ENCODE peak calls at places on chromosomes 3 and 15, in six cellular contexts. G is A549, L is upper lobe of left lung, U is K562, I is GM12878, V is HepG2. B is an unnamed sample. For H3K4me1, the result is how much of the 10 kb centered on the place peaks cover.

GRCh38 chr3:13782501-13782900 is 97.4 kb downstream of the WNT7A start:
- ATAC-seq in U (no peak), V (peak), I (no peak), G (no peak), L (no peak), B (no peak)

GRCh38 chr3:125126323-125126722 is 70.5 kb upstream of the HEG1 start:
- ATAC-seq in L (no peak), G (no peak), V (no peak), I (no peak), U (no peak), B (no peak)

GRCh38 chr3:150460484-150460883 is 52.4 kb downstream of the TSC22D2 start:
- ATAC-seq in G (no peak), U (peak), V (no peak), I (no peak), L (no peak), B (no peak)

GRCh38 chr3:112056451-112056929 is 22.0 kb downstream of the TMPRSS7 start:
- ATAC-seq in V (no peak), U (no peak), L (no peak), G (peak), I (no peak), B (no peak)

GRCh38 chr15:78397382-78397781 is 40.6 kb upstream of the IREB2 start:
- ATAC-seq in L (no peak), G (no peak), U (no peak), V (peak), I (no peak), B (no peak)

GRCh38 chr15:90465930-90466567 is 63.7 kb upstream of the CRTC3 start:
- ATAC-seq in I (no peak), V (no peak), L (no peak), U (no peak), G (no peak), B (no peak)

GRCh38 chr3:185824051-185824466 is 783 bp downstream of the IGF2BP2 start:
- ATAC-seq in G (peak), I (peak), V (peak), L (peak), U (peak), B (no peak)

GRCh38 chr3:61875976-61876671 is 314.8 kb downstream of the PTPRG start:
- ATAC-seq in V (no peak), L (no peak), U (no peak), I (peak), G (no peak), B (no peak)

GRCh38 chr3:30393079-30393478 is 213.3 kb upstream of the TGFBR2 start:
- ATAC-seq in V (no peak), U (no peak), G (no peak), L (peak), I (no peak), B (no peak)

GRCh38 chr3:196222876-196223595 is 6.7 kb downstream of the SLC51A start:
- ATAC-seq in U (no peak), L (no peak), I (no peak), G (no peak), V (no peak), B (no peak)

GRCh38 chr3:38281895-38282686 is at the start of gene SLC22A14:
- ATAC-seq in U (peak), L (no peak), V (peak), G (peak), I (peak), B (no peak)

GRCh38 chr3:99965077-99965476 is 147.4 kb downstream of the CMSS1 start:
- ATAC-seq in U (no peak), I (no peak), L (no peak), G (peak), V (no peak), B (peak)

GRCh38 chr3:139655880-139656279 is 21.9 kb downstream of the NMNAT3 start:
- ATAC-seq in G (no peak), L (peak), I (no peak), U (no peak), V (no peak), B (peak)

GRCh38 chr3:123113889-123114450 is 47.1 kb downstream of the PDIA5 start:
- ATAC-seq in U (no peak), V (no peak), L (peak), I (no peak), G (peak), B (no peak)

GRCh38 chr3:27253831-27254230 is 115.4 kb downstream of the NEK10 start:
- ATAC-seq in I (peak), G (peak), L (peak), U (no peak), V (peak), B (no peak)

GRCh38 chr15:66288093-66288492 is 5.3 kb upstream of the DIS3L start:
- ATAC-seq in V (peak), U (no peak), G (peak), L (no peak), I (no peak), B (no peak)

GRCh38 chr3:120440001-120440703 is 10.6 kb downstream of the FSTL1 start:
- ATAC-seq in I (no peak), G (no peak), V (no peak), L (no peak), U (no peak), B (peak)

GRCh38 chr3:55488398-55489055 is 1.4 kb upstream of the WNT5A start:
- ATAC-seq in V (no peak), U (no peak), L (peak), I (peak), G (peak), B (peak)

GRCh38 chr3:47855461-47856383 is 52.8 kb downstream of the DHX30 start:
- ATAC-seq in U (no peak), I (no peak), V (no peak), G (no peak), L (no peak), B (no peak)

GRCh38 chr15:95127356-95127755 is 896.0 kb downstream of the MCTP2 start:
- ATAC-seq in L (no peak), V (no peak), I (no peak), U (no peak), G (no peak), B (no peak)

GRCh38 chr3:25901796-25902195 is 111.9 kb downstream of the OXSM start:
- ATAC-seq in U (no peak), G (no peak), V (no peak), L (no peak), I (no peak), B (no peak)

GRCh38 chr3:194664857-194665256 is 7.1 kb downstream of the LSG1 start:
- ATAC-seq in G (peak), I (no peak), U (no peak), L (no peak), V (no peak), B (no peak)

GRCh38 chr3:191952186-191952585 is 491.2 kb downstream of the PYDC2 start:
- ATAC-seq in G (no peak), L (no peak), V (no peak), I (no peak), U (no peak), B (no peak)

GRCh38 chr15:58551764-58552504 is 120.1 kb downstream of the LIPC start:
- ATAC-seq in G (no peak), U (peak), L (peak), V (peak), I (no peak), B (peak)

GRCh38 chr3:13399603-13400002 is 20.5 kb downstream of the NUP210 start:
- ATAC-seq in I (no peak), U (no peak), L (peak), G (no peak), V (no peak), B (no peak)

GRCh38 chr3:65231544-65231943 is 543.7 kb upstream of the ADAMTS9 start:
- ATAC-seq in G (no peak), U (no peak), V (no peak), L (no peak), I (no peak), B (no peak)

GRCh38 chr3:65230251-65231140 is 542.7 kb upstream of the ADAMTS9 start:
- ATAC-seq in V (no peak), I (no peak), U (peak), G (no peak), L (no peak), B (no peak)

GRCh38 chr3:65238652-65239051 is 550.9 kb upstream of the ADAMTS9 start:
- ATAC-seq in V (no peak), L (no peak), U (no peak), G (no peak), I (no peak), B (no peak)

GRCh38 chr3:65233561-65233960 is 545.8 kb upstream of the ADAMTS9 start:
- ATAC-seq in G (no peak), U (no peak), I (no peak), L (no peak), V (no peak), B (no peak)

DNA sequence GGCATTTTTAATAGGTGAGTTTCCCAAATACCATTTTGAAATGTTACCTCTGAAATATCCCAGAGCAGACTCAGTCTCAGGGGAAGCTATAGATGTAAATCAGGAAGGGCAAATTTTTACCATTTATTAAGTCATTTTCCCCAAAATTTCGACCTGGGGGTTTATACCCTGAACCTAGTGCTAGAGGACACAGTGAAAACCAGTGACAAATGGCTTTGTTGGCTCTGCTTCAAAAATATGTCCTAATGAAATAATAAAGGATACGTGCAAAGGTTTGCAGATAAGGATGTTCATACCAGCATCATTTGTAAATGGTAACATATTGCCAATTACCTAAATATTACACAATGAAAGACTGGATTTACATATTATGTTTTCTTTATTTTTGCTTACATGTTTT is 546.7 kb upstream of the ADAMTS9 start:
- ATAC-seq in L (no peak), I (no peak), G (no peak), U (no peak), V (no peak), B (no peak)
- H3K4me1 ChIP-seq in L (under half), I (under half), G (under half), U (under half), V (under half), B (under half)

DNA sequence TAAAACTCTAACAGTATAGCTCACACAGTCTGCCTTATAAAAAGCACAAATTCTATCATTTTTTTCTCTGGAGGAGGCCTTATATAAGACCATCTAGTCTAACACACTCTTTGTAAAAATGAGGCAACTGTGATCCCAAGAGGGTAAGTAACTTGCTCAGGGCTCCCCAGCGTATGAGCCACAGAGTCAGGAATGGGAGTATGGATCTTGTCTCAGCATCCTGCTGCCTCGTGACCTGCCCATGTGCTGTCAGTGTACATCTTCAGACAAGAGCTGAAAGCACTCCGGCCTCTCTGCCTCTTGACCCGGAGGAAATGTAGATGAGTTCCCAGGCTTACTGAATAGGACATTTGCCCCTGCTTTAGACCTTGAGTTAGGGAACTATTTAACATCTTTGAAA is 28.4 kb upstream of the MEF2A start:
- ATAC-seq in V (no peak), L (no peak), I (no peak), U (no peak), G (no peak), B (no peak)
- H3K27ac ChIP-seq in V (no peak), L (no peak), I (no peak), U (no peak), G (no peak), B (no peak)

DNA sequence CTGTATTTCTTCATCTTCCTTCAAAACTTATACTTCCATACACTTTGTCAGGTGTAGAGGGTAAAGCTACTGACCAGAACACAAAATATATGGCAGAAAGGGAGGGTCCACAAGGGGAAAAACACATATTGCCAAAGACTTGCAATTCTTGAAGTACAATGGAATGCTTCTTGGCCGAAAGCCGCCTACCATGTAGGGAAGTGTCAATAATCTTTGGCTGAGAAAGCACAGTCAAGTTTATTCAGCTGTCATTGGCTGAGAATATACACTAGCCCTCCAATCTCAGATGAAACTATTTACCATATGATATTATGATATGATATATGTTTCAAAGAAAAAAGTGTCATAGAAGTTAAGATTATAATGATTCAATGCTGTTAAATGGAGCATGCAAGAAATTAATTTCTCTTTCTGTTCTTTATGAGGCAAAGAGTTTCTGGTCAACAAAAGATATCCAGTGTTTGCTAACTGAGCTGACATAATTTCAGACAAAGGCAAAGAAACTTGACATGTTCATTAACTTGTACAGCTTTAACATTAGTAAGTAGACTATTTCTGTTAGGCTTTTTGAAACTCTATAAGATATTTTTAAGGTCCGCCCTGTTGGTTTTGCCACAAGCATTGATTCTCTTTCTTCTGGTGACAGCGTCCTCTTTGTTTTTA is 89.0 kb upstream of the LPP start:
- ATAC-seq in V (peak), L (no peak), U (no peak), I (no peak), G (no peak), B (peak)
- TF ChIP-seq EP300 in V (no peak), L (no peak), U (no peak), I (no peak), G (no peak), B (no peak)

DNA sequence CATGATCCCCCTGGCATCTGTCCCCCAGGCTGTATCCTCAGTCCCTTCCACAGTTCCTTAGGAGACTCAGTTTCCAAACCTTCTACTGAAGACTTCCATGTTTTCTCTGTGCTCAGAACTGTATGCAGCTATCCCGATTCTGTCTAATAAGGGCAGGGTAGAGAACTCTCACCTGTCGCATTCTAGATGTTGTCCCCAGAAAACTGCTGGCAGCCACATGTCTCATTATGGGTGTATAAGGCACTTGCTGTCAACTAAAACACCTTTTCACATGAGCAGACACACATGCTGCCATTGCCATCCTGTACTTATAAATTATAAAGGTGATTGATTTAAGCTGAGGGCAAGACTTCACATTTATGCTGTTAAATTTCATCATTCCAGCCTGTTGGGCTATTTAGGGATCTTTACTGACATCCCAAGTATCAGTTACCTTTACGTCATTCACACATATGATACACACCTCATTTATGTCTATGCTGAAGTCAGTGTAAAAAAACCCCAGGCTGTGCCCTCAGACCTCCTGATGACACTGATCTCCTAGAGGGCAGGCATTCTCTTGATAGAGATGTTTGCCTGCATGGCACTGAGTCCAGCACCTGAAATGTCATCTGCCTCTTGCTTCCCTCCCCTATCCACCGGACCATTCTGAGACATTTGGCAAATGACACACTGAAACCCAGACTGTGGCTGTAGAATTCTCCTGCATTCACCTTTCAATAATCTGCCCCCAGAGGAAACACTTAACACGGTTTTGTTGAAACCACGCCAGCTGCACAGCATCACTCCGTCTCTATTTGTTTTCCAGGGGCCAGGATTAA is 35.8 kb downstream of the BTD start:
- ATAC-seq in V (no peak), I (peak), L (no peak), G (no peak), U (no peak), B (no peak)
- H3K4me1 ChIP-seq in V (under half), I (under half), L (under half), G (half or more), U (under half), B (half or more)

DNA sequence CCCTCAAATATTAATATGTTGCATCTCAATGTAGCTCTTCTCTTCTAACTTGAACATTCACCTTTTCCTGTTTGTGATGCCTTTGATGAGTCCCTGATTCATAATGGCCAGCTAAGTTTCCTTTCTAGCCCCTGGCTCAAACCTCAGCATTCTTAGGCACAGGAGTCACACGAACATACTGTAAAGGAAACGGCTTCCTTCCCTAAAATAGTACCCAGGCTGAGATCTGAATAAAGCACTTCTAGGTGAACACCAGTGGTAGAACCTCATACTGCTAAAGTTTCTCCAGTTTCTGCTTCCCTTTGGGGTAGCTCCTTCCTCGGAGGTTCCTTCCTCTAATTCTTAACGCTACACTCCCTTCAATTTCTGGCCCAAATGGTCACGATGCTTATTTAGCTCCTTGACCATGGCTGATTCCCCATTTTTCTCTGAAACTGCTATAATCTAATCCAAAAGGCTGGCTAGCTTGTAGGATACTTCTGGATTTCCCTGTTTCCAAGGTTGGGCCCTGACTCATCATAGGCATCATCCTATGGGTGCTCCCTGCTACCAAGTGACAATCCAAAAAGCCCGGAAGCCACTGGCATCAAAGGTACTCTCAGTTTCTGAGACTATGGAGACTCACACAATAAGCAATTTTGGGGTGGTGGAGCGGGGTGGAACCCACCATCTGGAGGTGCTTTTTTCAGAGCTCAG is 2.4 kb downstream of the ANAPC13 start:
- ATAC-seq in V (no peak), I (no peak), G (no peak), L (no peak), U (no peak), B (no peak)
- H3K27ac ChIP-seq in V (no peak), I (peak), G (no peak), L (peak), U (peak), B (peak)

DNA sequence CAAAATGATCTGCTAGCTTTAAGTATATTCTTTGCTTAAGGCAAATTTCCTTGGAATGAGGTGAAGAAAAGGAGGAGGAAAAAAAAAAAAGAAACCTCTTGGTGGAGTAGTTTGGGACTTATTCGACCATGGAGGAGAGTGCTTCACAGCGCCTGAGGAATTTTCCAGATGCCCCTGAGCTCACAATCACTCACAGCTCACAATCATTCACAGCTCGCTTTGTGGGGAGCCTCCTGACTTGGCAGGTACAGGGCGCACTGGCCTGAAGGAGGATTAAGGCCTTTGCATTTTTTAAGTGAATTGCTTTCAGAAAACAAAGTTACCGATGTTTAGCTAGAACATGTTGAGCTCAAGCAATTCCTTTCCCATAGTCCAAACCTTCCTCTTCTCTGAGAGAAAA is 53.9 kb downstream of the BOC start:
- ATAC-seq in V (no peak), I (no peak), U (no peak), L (no peak), G (no peak), B (no peak)
- TF ChIP-seq EP300 in V (no peak), I (no peak), U (no peak), L (no peak), G (no peak), B (no peak)

GRCh38 chr15:73617910-73618309 is 15.3 kb downstream of the NPTN start:
- ATAC-seq in G (no peak), I (no peak), V (no peak), U (no peak), L (no peak), B (no peak)
- H3K4me1 ChIP-seq in G (under half), I (under half), V (under half), U (under half), L (under half), B (under half)

DNA sequence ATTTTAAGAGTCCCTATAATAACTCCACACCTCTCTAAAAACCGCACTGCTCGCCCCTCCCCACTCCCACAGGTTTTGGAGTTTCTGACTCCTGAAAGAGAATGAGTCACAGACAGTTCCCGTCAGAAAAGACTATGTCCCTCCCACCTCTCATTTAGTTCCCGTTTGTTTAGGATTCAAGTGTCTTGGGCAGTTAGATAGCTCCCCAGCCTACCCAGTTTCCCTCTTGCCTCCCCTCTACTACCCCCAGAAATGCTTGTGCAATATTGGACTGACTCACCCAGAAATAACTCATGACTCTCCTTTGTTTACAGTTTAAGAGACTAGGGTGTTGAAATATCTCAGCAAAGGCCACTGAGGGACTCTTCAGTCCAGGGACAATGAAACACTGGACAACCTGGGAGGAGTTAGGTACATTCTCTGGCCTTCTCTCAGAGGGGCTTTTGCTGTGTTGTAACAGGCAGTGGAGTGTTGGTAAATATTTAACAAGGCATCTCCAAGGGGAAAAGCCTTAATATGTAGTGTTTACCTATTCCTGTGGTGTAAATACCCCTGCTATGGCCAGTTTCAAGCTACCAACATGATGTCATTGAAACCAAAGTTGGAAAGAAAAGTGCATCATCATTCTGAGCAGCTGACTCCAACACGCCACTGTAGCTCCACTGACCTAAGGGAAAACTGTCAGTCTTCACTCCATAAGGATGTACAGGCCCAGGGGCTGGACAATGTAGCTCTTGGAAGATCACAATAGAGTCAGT is 96.1 kb upstream of the CHD2 start:
- ATAC-seq in I (peak), L (peak), G (peak), U (peak), V (peak), B (peak)
- H3K27ac ChIP-seq in I (peak), L (peak), G (peak), U (peak), V (peak), B (peak)

B was measured in gastroesophageal sphincter.